ENCODE peak calls at places on chromosome 10, in eight cellular contexts. One of them, this sample, is unnamed.

GRCh38 chr10:44463511-44464121 is 78.7 kb upstream of the CXCL12 start:
- DNase-seq in COR-L47: no peak
- DNase-seq in head of caudate nucleus: no peak
- DNase-seq in EL: peak
- DNase-seq in GM03348: peak
- DNase-seq in fibroblast of pulmonary artery: peak
- DNase-seq in PC-3: no peak
- DNase-seq in HEK293T: no peak
- DNase-seq in this sample: no peak

GRCh38 chr10:107814865-107815487 is 650.5 kb upstream of the SORCS1 start:
- DNase-seq in COR-L47: peak
- DNase-seq in head of caudate nucleus: peak
- DNase-seq in EL: peak
- DNase-seq in GM03348: peak
- DNase-seq in fibroblast of pulmonary artery: peak
- DNase-seq in PC-3: peak
- DNase-seq in HEK293T: peak
- DNase-seq in this sample: peak

GRCh38 chr10:17240617-17241016 is 12.6 kb downstream of the VIM start:
- DNase-seq in COR-L47: no peak
- DNase-seq in head of caudate nucleus: no peak
- DNase-seq in EL: no peak
- DNase-seq in GM03348: no peak
- DNase-seq in fibroblast of pulmonary artery: no peak
- DNase-seq in PC-3: no peak
- DNase-seq in HEK293T: no peak
- DNase-seq in this sample: no peak

GRCh38 chr10:95328013-95328412 is 37.2 kb upstream of the PDLIM1 start:
- DNase-seq in COR-L47: no peak
- DNase-seq in head of caudate nucleus: no peak
- DNase-seq in EL: no peak
- DNase-seq in GM03348: no peak
- DNase-seq in fibroblast of pulmonary artery: no peak
- DNase-seq in PC-3: no peak
- DNase-seq in HEK293T: no peak
- DNase-seq in this sample: no peak

GRCh38 chr10:30980951-30981616 is 50.6 kb downstream of the ZNF438 start:
- DNase-seq in COR-L47: peak
- DNase-seq in head of caudate nucleus: peak
- DNase-seq in EL: peak
- DNase-seq in GM03348: peak
- DNase-seq in fibroblast of pulmonary artery: peak
- DNase-seq in PC-3: peak
- DNase-seq in HEK293T: no peak
- DNase-seq in this sample: no peak

GRCh38 chr10:101146392-101147251 is 15.5 kb downstream of the TLX1 start:
- DNase-seq in COR-L47: no peak
- DNase-seq in head of caudate nucleus: no peak
- DNase-seq in EL: no peak
- DNase-seq in GM03348: peak
- DNase-seq in fibroblast of pulmonary artery: no peak
- DNase-seq in PC-3: peak
- DNase-seq in HEK293T: no peak
- DNase-seq in this sample: peak

GRCh38 chr10:90591629-90592028 is 266.2 kb downstream of the HTR7 start:
- DNase-seq in COR-L47: no peak
- DNase-seq in head of caudate nucleus: no peak
- DNase-seq in EL: no peak
- DNase-seq in GM03348: no peak
- DNase-seq in fibroblast of pulmonary artery: no peak
- DNase-seq in PC-3: no peak
- DNase-seq in HEK293T: peak
- DNase-seq in this sample: no peak

GRCh38 chr10:5996696-5997095 is 19.4 kb upstream of the IL15RA start:
- DNase-seq in COR-L47: no peak
- DNase-seq in head of caudate nucleus: no peak
- DNase-seq in EL: no peak
- DNase-seq in GM03348: no peak
- DNase-seq in fibroblast of pulmonary artery: no peak
- DNase-seq in PC-3: no peak
- DNase-seq in HEK293T: no peak
- DNase-seq in this sample: peak

GRCh38 chr10:28595618-28596017 is 62.7 kb downstream of the WAC start:
- DNase-seq in COR-L47: no peak
- DNase-seq in head of caudate nucleus: no peak
- DNase-seq in EL: peak
- DNase-seq in GM03348: peak
- DNase-seq in fibroblast of pulmonary artery: peak
- DNase-seq in PC-3: no peak
- DNase-seq in HEK293T: no peak
- DNase-seq in this sample: no peak

GRCh38 chr10:6052247-6053221 is 9.6 kb downstream of the IL2RA start:
- DNase-seq in COR-L47: no peak
- DNase-seq in head of caudate nucleus: peak
- DNase-seq in EL: no peak
- DNase-seq in GM03348: no peak
- DNase-seq in fibroblast of pulmonary artery: no peak
- DNase-seq in PC-3: peak
- DNase-seq in HEK293T: no peak
- DNase-seq in this sample: no peak

GRCh38 chr10:110409926-110410325 is 87.8 kb upstream of the DUSP5 start:
- DNase-seq in COR-L47: no peak
- DNase-seq in head of caudate nucleus: no peak
- DNase-seq in EL: no peak
- DNase-seq in GM03348: no peak
- DNase-seq in fibroblast of pulmonary artery: no peak
- DNase-seq in PC-3: no peak
- DNase-seq in HEK293T: no peak
- DNase-seq in this sample: no peak

GRCh38 chr10:102781921-102782542 is 38.3 kb downstream of the WBP1L start:
- DNase-seq in COR-L47: no peak
- DNase-seq in head of caudate nucleus: no peak
- DNase-seq in EL: peak
- DNase-seq in GM03348: peak
- DNase-seq in fibroblast of pulmonary artery: peak
- DNase-seq in PC-3: peak
- DNase-seq in HEK293T: no peak
- DNase-seq in this sample: no peak

GRCh38 chr10:132302911-132303310 is 4.8 kb downstream of the STK32C start:
- DNase-seq in COR-L47: no peak
- DNase-seq in head of caudate nucleus: no peak
- DNase-seq in EL: no peak
- DNase-seq in GM03348: no peak
- DNase-seq in fibroblast of pulmonary artery: no peak
- DNase-seq in PC-3: no peak
- DNase-seq in HEK293T: no peak
- DNase-seq in this sample: no peak

GRCh38 chr10:131758062-131758941 is 142.5 kb upstream of the PPP2R2D start:
- DNase-seq in COR-L47: no peak
- DNase-seq in head of caudate nucleus: no peak
- DNase-seq in EL: no peak
- DNase-seq in GM03348: no peak
- DNase-seq in fibroblast of pulmonary artery: no peak
- DNase-seq in PC-3: no peak
- DNase-seq in HEK293T: no peak
- DNase-seq in this sample: peak

GRCh38 chr10:62079885-62080559 is 178.5 kb downstream of the ARID5B start:
- DNase-seq in COR-L47: no peak
- DNase-seq in head of caudate nucleus: no peak
- DNase-seq in EL: no peak
- DNase-seq in GM03348: no peak
- DNase-seq in fibroblast of pulmonary artery: no peak
- DNase-seq in PC-3: no peak
- DNase-seq in HEK293T: no peak
- DNase-seq in this sample: no peak

GRCh38 chr10:91552706-91553105 is 80.2 kb downstream of the PPP1R3C start:
- DNase-seq in COR-L47: no peak
- DNase-seq in head of caudate nucleus: peak
- DNase-seq in EL: no peak
- DNase-seq in GM03348: no peak
- DNase-seq in fibroblast of pulmonary artery: peak
- DNase-seq in PC-3: peak
- DNase-seq in HEK293T: peak
- DNase-seq in this sample: peak

GRCh38 chr10:73863039-73863817 is 11.1 kb downstream of the CAMK2G start:
- DNase-seq in COR-L47: no peak
- DNase-seq in head of caudate nucleus: no peak
- DNase-seq in EL: no peak
- DNase-seq in GM03348: no peak
- DNase-seq in fibroblast of pulmonary artery: no peak
- DNase-seq in PC-3: no peak
- DNase-seq in HEK293T: no peak
- DNase-seq in this sample: no peak

This sample was measured in H7.